ENCODE peak calls at places on chromosome 2, in four cellular contexts. One of them, this sample, is unnamed.

GRCh38 chr2:57906152-57906732 is 140.4 kb upstream of the VRK2 start:
- DNase-seq in fibroblast of the aortic adventitia: peak; percentile 80
- DNase-seq in upper lobe of right lung: no peak
- DNase-seq in cardiac muscle cell: peak; percentile 76
- DNase-seq in this sample: peak; percentile 12

GRCh38 chr2:219436491-219436890 is 1.8 kb downstream of the SPEG start:
- DNase-seq in fibroblast of the aortic adventitia: no peak
- DNase-seq in upper lobe of right lung: no peak
- DNase-seq in cardiac muscle cell: no peak
- DNase-seq in this sample: no peak

GRCh38 chr2:222952204-222952603 is 91.4 kb downstream of the ACSL3 start:
- DNase-seq in cardiac muscle cell: no peak
- DNase-seq in fibroblast of the aortic adventitia: no peak
- DNase-seq in upper lobe of right lung: no peak
- DNase-seq in this sample: no peak

GRCh38 chr2:223027442-223027841 is 24.5 kb upstream of the KCNE4 start:
- DNase-seq in upper lobe of right lung: no peak
- DNase-seq in cardiac muscle cell: peak; percentile 66
- DNase-seq in fibroblast of the aortic adventitia: peak; percentile 81
- DNase-seq in this sample: no peak

GRCh38 chr2:70961648-70961994 is 16.8 kb upstream of the ANKRD53 start:
- DNase-seq in upper lobe of right lung: no peak
- DNase-seq in cardiac muscle cell: no peak
- DNase-seq in fibroblast of the aortic adventitia: no peak
- DNase-seq in this sample: no peak

GRCh38 chr2:12412898-12413305 is 303.8 kb upstream of the TRIB2 start:
- DNase-seq in fibroblast of the aortic adventitia: peak; percentile 42
- DNase-seq in cardiac muscle cell: peak; percentile 59
- DNase-seq in upper lobe of right lung: no peak
- DNase-seq in this sample: no peak

GRCh38 chr2:29050591-29050990 is 23.7 kb downstream of the PCARE start:
- DNase-seq in upper lobe of right lung: no peak
- DNase-seq in fibroblast of the aortic adventitia: no peak
- DNase-seq in cardiac muscle cell: no peak
- DNase-seq in this sample: no peak

GRCh38 chr2:263774-264492 is at the start of gene SH3YL1:
- DNase-seq in cardiac muscle cell: peak; percentile 47
- DNase-seq in upper lobe of right lung: peak; percentile 90
- DNase-seq in fibroblast of the aortic adventitia: peak; percentile 11
- DNase-seq in this sample: no peak

GRCh38 chr2:34012728-34013302 is 413.7 kb upstream of the FAM98A start:
- DNase-seq in fibroblast of the aortic adventitia: peak; percentile 18
- DNase-seq in cardiac muscle cell: peak; percentile 21
- DNase-seq in upper lobe of right lung: peak; percentile 67
- DNase-seq in this sample: no peak

GRCh38 chr2:140027320-140027719 is 1247.1 kb upstream of the NXPH2 start:
- DNase-seq in cardiac muscle cell: no peak
- DNase-seq in upper lobe of right lung: no peak
- DNase-seq in fibroblast of the aortic adventitia: no peak
- DNase-seq in this sample: no peak

GRCh38 chr2:217399288-217399687 is 539.4 kb upstream of the TNP1 start:
- DNase-seq in cardiac muscle cell: no peak
- DNase-seq in fibroblast of the aortic adventitia: peak; percentile 20
- DNase-seq in upper lobe of right lung: no peak
- DNase-seq in this sample: no peak

GRCh38 chr2:205957452-205958154 is 128.4 kb downstream of the INO80D start:
- DNase-seq in fibroblast of the aortic adventitia: no peak
- DNase-seq in cardiac muscle cell: no peak
- DNase-seq in upper lobe of right lung: no peak
- DNase-seq in this sample: no peak

GRCh38 chr2:202681688-202682205 is 47.0 kb downstream of the FAM117B start:
- DNase-seq in upper lobe of right lung: no peak
- DNase-seq in cardiac muscle cell: no peak
- DNase-seq in fibroblast of the aortic adventitia: no peak
- DNase-seq in this sample: no peak

GRCh38 chr2:85705680-85706039 is 11.5 kb downstream of the GNLY start:
- DNase-seq in fibroblast of the aortic adventitia: peak; percentile 95
- DNase-seq in upper lobe of right lung: no peak
- DNase-seq in cardiac muscle cell: peak; percentile 98
- DNase-seq in this sample: peak; percentile 79

GRCh38 chr2:180061085-180061484 is 54.0 kb upstream of the CWC22 start:
- DNase-seq in fibroblast of the aortic adventitia: no peak
- DNase-seq in cardiac muscle cell: no peak
- DNase-seq in upper lobe of right lung: no peak
- DNase-seq in this sample: no peak

GRCh38 chr2:25131567-25132295 is 36.6 kb downstream of the POMC start:
- DNase-seq in upper lobe of right lung: peak; percentile 70
- DNase-seq in fibroblast of the aortic adventitia: no peak
- DNase-seq in cardiac muscle cell: peak; percentile 34
- DNase-seq in this sample: no peak

GRCh38 chr2:589551-589950 is 87.7 kb downstream of the TMEM18 start:
- DNase-seq in upper lobe of right lung: no peak
- DNase-seq in fibroblast of the aortic adventitia: no peak
- DNase-seq in cardiac muscle cell: no peak
- DNase-seq in this sample: no peak

GRCh38 chr2:78602862-78603261 is 422.6 kb upstream of the REG3G start:
- DNase-seq in fibroblast of the aortic adventitia: no peak
- DNase-seq in cardiac muscle cell: no peak
- DNase-seq in upper lobe of right lung: no peak
- DNase-seq in this sample: no peak

GRCh38 chr2:80490964-80491363 is 186.4 kb upstream of the LRRTM1 start:
- DNase-seq in fibroblast of the aortic adventitia: no peak
- DNase-seq in upper lobe of right lung: no peak
- DNase-seq in cardiac muscle cell: no peak
- DNase-seq in this sample: no peak

GRCh38 chr2:10931710-10932255 is 20.0 kb downstream of the KCNF1 start:
- DNase-seq in upper lobe of right lung: peak; percentile 51
- DNase-seq in cardiac muscle cell: no peak
- DNase-seq in fibroblast of the aortic adventitia: peak; percentile 63
- DNase-seq in this sample: no peak

GRCh38 chr2:99488587-99488998 is 1.2 kb downstream of the REV1 start:
- DNase-seq in upper lobe of right lung: no peak
- DNase-seq in fibroblast of the aortic adventitia: peak; percentile 42
- DNase-seq in cardiac muscle cell: peak; percentile 39
- DNase-seq in this sample: no peak

GRCh38 chr2:99484205-99484604 is 5.6 kb downstream of the REV1 start:
- DNase-seq in cardiac muscle cell: no peak
- DNase-seq in fibroblast of the aortic adventitia: no peak
- DNase-seq in upper lobe of right lung: no peak
- DNase-seq in this sample: no peak

GRCh38 chr2:99485411-99485810 is 4.4 kb downstream of the REV1 start:
- DNase-seq in upper lobe of right lung: no peak
- DNase-seq in fibroblast of the aortic adventitia: no peak
- DNase-seq in cardiac muscle cell: no peak
- DNase-seq in this sample: no peak

GRCh38 chr2:99487906-99488305 is 1.9 kb downstream of the REV1 start:
- DNase-seq in cardiac muscle cell: no peak
- DNase-seq in fibroblast of the aortic adventitia: no peak
- DNase-seq in upper lobe of right lung: no peak
- DNase-seq in this sample: no peak

DNA sequence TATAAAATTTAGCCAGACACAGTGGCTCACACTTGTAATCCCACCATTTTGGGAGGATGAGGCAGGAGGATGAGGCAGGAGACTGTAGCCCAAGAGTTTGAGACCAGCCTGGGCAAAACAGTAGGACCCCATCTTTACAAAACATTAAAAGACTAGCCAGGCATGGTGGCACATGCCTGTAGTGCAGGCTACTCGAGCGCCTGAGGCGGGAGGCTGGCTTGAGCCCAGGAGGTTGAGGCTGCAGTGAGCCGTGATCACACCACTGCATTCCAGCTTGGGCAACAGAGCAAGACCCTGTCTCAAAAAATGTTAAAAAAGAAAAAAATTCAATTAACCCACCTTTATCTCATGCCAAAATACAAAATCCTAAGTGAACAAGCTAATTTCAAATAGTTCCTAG is 4.0 kb downstream of the REV1 start:
- DNase-seq in cardiac muscle cell: no peak
- DNase-seq in fibroblast of the aortic adventitia: no peak
- DNase-seq in upper lobe of right lung: no peak
- DNase-seq in this sample: no peak
- H3K4me3 ChIP-seq in cardiac muscle cell: no peak overlapping the region
- H3K4me3 ChIP-seq in fibroblast of the aortic adventitia: no peak overlapping the region
- H3K4me3 ChIP-seq in upper lobe of right lung: no peak overlapping the region
- H3K4me3 ChIP-seq in this sample: no peak overlapping the region

GRCh38 chr2:109466674-109467575 is 146.8 kb downstream of the SEPTIN10 start:
- DNase-seq in fibroblast of the aortic adventitia: peak; percentile 34
- DNase-seq in upper lobe of right lung: peak; percentile 26
- DNase-seq in cardiac muscle cell: no peak
- DNase-seq in this sample: no peak
- TF ChIP-seq CTCF in fibroblast of the aortic adventitia: no peak
- TF ChIP-seq CTCF in upper lobe of right lung: no peak
- TF ChIP-seq CTCF in cardiac muscle cell: no peak
- TF ChIP-seq CTCF in this sample: no peak

DNA sequence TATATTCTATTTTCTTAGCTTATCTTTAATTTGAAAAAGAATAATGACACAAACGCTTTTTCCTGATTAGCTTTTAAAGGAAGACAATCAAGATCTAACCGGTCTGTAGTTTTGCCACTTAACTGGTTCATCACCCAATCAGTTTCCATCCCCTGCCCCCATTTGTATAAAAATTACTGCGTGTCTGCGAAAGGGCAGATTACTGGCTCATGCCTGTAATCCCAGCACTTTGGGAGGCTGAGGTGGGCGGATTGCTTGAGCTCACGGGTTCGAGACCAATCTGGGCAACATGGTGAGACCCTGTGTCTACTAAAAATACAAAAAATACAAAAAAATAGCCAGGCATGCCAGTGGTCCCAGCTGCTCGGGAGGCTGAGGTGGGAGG is 2.4 kb downstream of the CEBPZOS start:
- DNase-seq in fibroblast of the aortic adventitia: no peak
- DNase-seq in cardiac muscle cell: no peak
- DNase-seq in upper lobe of right lung: no peak
- DNase-seq in this sample: no peak
- H3K4me3 ChIP-seq in fibroblast of the aortic adventitia: no peak overlapping the region
- H3K4me3 ChIP-seq in cardiac muscle cell: no peak overlapping the region
- H3K4me3 ChIP-seq in upper lobe of right lung: no peak overlapping the region
- H3K4me3 ChIP-seq in this sample: no peak overlapping the region

GRCh38 chr2:99086385-99086784 is 55.1 kb upstream of the C2orf15 start:
- DNase-seq in fibroblast of the aortic adventitia: no peak
- DNase-seq in cardiac muscle cell: no peak
- DNase-seq in upper lobe of right lung: no peak
- DNase-seq in this sample: no peak

GRCh38 chr2:99084256-99084655 is 57.3 kb upstream of the C2orf15 start:
- DNase-seq in upper lobe of right lung: no peak
- DNase-seq in fibroblast of the aortic adventitia: no peak
- DNase-seq in cardiac muscle cell: no peak
- DNase-seq in this sample: no peak

GRCh38 chr2:99088017-99088416 is 53.5 kb upstream of the C2orf15 start:
- DNase-seq in cardiac muscle cell: peak; percentile 10
- DNase-seq in upper lobe of right lung: no peak
- DNase-seq in fibroblast of the aortic adventitia: no peak
- DNase-seq in this sample: no peak

GRCh38 chr2:99081886-99082285 is 59.6 kb upstream of the C2orf15 start:
- DNase-seq in fibroblast of the aortic adventitia: no peak
- DNase-seq in cardiac muscle cell: no peak
- DNase-seq in upper lobe of right lung: no peak
- DNase-seq in this sample: no peak

DNA sequence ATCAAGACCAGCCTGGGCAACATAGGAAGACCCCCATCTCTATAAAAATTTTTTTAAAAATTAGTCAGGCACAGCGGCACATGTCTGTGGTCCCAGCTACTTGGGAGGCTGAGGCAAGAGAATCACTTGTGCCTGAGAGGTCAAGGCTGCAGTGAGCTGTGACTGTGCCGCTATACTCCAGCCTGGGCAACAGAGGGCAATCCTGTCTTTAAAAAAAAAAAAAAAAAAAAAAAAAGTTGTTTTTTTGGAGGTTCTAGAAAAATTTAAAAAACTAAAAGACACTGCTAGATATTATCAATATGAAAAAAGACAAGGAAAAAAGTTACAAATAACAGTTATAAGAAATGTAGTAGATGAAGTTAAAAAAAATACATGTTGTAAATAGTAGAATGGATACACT is 56.1 kb upstream of the C2orf15 start:
- DNase-seq in fibroblast of the aortic adventitia: no peak
- DNase-seq in upper lobe of right lung: no peak
- DNase-seq in cardiac muscle cell: peak; percentile 13
- DNase-seq in this sample: no peak
- TF ChIP-seq CTCF in fibroblast of the aortic adventitia: peak; percentile 29
- TF ChIP-seq CTCF in upper lobe of right lung: peak; percentile 24
- TF ChIP-seq CTCF in cardiac muscle cell: peak; percentile 35
- TF ChIP-seq CTCF in this sample: no peak

GRCh38 chr2:241672243-241673188 is 14.1 kb downstream of the DTYMK start:
- DNase-seq in upper lobe of right lung: no peak
- DNase-seq in cardiac muscle cell: no peak
- DNase-seq in fibroblast of the aortic adventitia: no peak
- DNase-seq in this sample: no peak
- H3K4me3 ChIP-seq in upper lobe of right lung: no peak overlapping the region
- H3K4me3 ChIP-seq in cardiac muscle cell: no peak overlapping the region
- H3K4me3 ChIP-seq in fibroblast of the aortic adventitia: no peak overlapping the region
- H3K4me3 ChIP-seq in this sample: no peak overlapping the region

GRCh38 chr2:216285641-216286156 is 86.6 kb downstream of the MARCHF4 start:
- DNase-seq in upper lobe of right lung: no peak
- DNase-seq in cardiac muscle cell: no peak
- DNase-seq in fibroblast of the aortic adventitia: no peak
- DNase-seq in this sample: no peak

GRCh38 chr2:216281881-216282280 is 90.4 kb downstream of the MARCHF4 start:
- DNase-seq in fibroblast of the aortic adventitia: no peak
- DNase-seq in upper lobe of right lung: no peak
- DNase-seq in cardiac muscle cell: no peak
- DNase-seq in this sample: no peak

GRCh38 chr2:216281316-216281715 is 91.0 kb downstream of the MARCHF4 start:
- DNase-seq in fibroblast of the aortic adventitia: no peak
- DNase-seq in upper lobe of right lung: no peak
- DNase-seq in cardiac muscle cell: no peak
- DNase-seq in this sample: no peak

GRCh38 chr2:216284708-216285107 is 87.6 kb downstream of the MARCHF4 start:
- DNase-seq in fibroblast of the aortic adventitia: no peak
- DNase-seq in cardiac muscle cell: no peak
- DNase-seq in upper lobe of right lung: no peak
- DNase-seq in this sample: no peak

GRCh38 chr2:216283038-216283900 is 89.0 kb downstream of the MARCHF4 start:
- DNase-seq in cardiac muscle cell: no peak
- DNase-seq in fibroblast of the aortic adventitia: no peak
- DNase-seq in upper lobe of right lung: no peak
- DNase-seq in this sample: no peak
- TF ChIP-seq CTCF in cardiac muscle cell: peak; percentile 41
- TF ChIP-seq CTCF in fibroblast of the aortic adventitia: peak; percentile 14
- TF ChIP-seq CTCF in upper lobe of right lung: peak; percentile 9
- TF ChIP-seq CTCF in this sample: peak; percentile 25

GRCh38 chr2:18455256-18455862 is 105.1 kb downstream of the RDH14 start:
- DNase-seq in upper lobe of right lung: no peak
- DNase-seq in fibroblast of the aortic adventitia: peak; percentile 96
- DNase-seq in cardiac muscle cell: peak; percentile 70
- DNase-seq in this sample: peak; percentile 70
- H3K4me3 ChIP-seq in upper lobe of right lung: no peak overlapping the region
- H3K4me3 ChIP-seq in fibroblast of the aortic adventitia: no peak overlapping the region
- H3K4me3 ChIP-seq in cardiac muscle cell: no peak overlapping the region
- H3K4me3 ChIP-seq in this sample: no peak overlapping the region

This sample was measured in AG04449.